ENCODE peak calls at places on chromosomes 13 and 19, in nine cellular contexts. R, Z, N, E, S, U, H, F and P are unnamed samples.

GRCh38 chr19:1987197-1988187 is 28.0 kb downstream of the BTBD2 start:
- DNase-seq in R (no peak), Z (no peak), N (peak), E (no peak), S (no peak), U (no peak), H (no peak), F (no peak), P (no peak)

GRCh38 chr13:101144808-101145419 is 271.4 kb downstream of the NALCN start:
- DNase-seq in R (no peak), Z (peak), N (peak), E (peak), S (peak), U (no peak), H (peak), F (peak), P (peak)

GRCh38 chr19:10501971-10502523 is 1.1 kb downstream of the KEAP1 start:
- DNase-seq in R (peak), Z (no peak), N (peak), E (peak), S (no peak), U (no peak), H (peak), F (no peak), P (peak)

GRCh38 chr13:108113407-108113806 is 101.9 kb downstream of the LIG4 start:
- DNase-seq in R (no peak), Z (no peak), N (no peak), E (no peak), S (no peak), U (no peak), H (no peak), F (no peak), P (no peak)

GRCh38 chr13:40664100-40665060 is 2.1 kb downstream of the FOXO1 start:
- DNase-seq in R (peak), Z (no peak), N (peak), E (peak), S (peak), U (no peak), H (peak), F (no peak), P (no peak)

GRCh38 chr19:907183-907853 is 5.7 kb downstream of the R3HDM4 start:
- DNase-seq in R (no peak), Z (no peak), N (no peak), E (no peak), S (peak), U (no peak), H (no peak), F (no peak), P (no peak)

GRCh38 chr13:98350746-98351330 is 173.8 kb upstream of the RNF113B start:
- DNase-seq in R (no peak), Z (no peak), N (no peak), E (no peak), S (no peak), U (no peak), H (no peak), F (no peak), P (no peak)

GRCh38 chr13:27599845-27600553 is 20.3 kb downstream of the LNX2 start:
- DNase-seq in R (no peak), Z (peak), N (peak), E (peak), S (no peak), U (no peak), H (peak), F (no peak), P (no peak)

GRCh38 chr13:106573855-106574254 is 5.9 kb upstream of the ARGLU1 start:
- DNase-seq in R (no peak), Z (no peak), N (no peak), E (no peak), S (no peak), U (no peak), H (no peak), F (no peak), P (no peak)

GRCh38 chr19:14375055-14375581 is 6.1 kb upstream of the ADGRE5 start:
- DNase-seq in R (no peak), Z (no peak), N (no peak), E (no peak), S (no peak), U (no peak), H (no peak), F (no peak), P (peak)

GRCh38 chr13:47472516-47472915 is 528.6 kb downstream of the SUCLA2 start:
- DNase-seq in R (no peak), Z (no peak), N (peak), E (no peak), S (no peak), U (no peak), H (no peak), F (no peak), P (no peak)

GRCh38 chr13:47480121-47480520 is 521.0 kb downstream of the SUCLA2 start:
- DNase-seq in R (no peak), Z (no peak), N (no peak), E (no peak), S (no peak), U (no peak), H (no peak), F (no peak), P (no peak)

GRCh38 chr13:47478985-47479384 is 522.1 kb downstream of the SUCLA2 start:
- DNase-seq in R (no peak), Z (no peak), N (no peak), E (no peak), S (no peak), U (no peak), H (no peak), F (no peak), P (no peak)

GRCh38 chr13:47474326-47474725 is 526.7 kb downstream of the SUCLA2 start:
- DNase-seq in R (no peak), Z (no peak), N (no peak), E (no peak), S (no peak), U (no peak), H (no peak), F (no peak), P (no peak)

DNA sequence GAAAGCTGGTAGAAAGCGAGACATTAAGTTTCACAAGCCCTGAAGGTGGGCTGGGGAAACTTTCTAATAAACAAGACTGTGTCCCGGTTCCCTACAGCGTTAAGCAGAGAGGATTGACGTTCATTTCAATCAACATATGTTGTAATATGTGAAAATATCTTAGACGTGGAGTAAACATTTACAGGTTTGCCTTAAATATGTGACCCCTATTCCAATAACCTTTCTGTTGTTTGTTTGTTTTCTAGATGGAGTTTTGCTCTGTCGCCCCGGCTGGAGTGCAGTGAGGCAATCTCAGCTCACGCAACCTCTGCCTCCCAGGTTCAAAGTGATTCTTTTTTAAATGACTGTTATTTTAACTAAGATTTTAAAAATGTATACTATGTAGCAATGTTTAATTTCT is 526.2 kb downstream of the SUCLA2 start:
- DNase-seq in R (no peak), Z (no peak), N (no peak), E (no peak), S (no peak), U (no peak), H (no peak), F (no peak), P (no peak)
- TF ChIP-seq CTCF in R (no peak), Z (no peak), N (no peak), E (no peak), S (no peak), U (no peak), H (no peak), F (no peak), P (no peak)

GRCh38 chr19:41344162-41344561 is 9.6 kb downstream of the TGFB1 start:
- DNase-seq in R (no peak), Z (no peak), N (no peak), E (no peak), S (peak), U (no peak), H (no peak), F (no peak), P (no peak)
- H3K27ac ChIP-seq in R (no peak), Z (no peak), N (no peak), E (no peak), S (no peak), U (no peak), H (no peak), F (no peak), P (no peak)

GRCh38 chr19:46812898-46813569 is 24.6 kb upstream of the SLC1A5 start:
- DNase-seq in R (no peak), Z (no peak), N (no peak), E (peak), S (peak), U (no peak), H (peak), F (no peak), P (no peak)

GRCh38 chr19:46809534-46810272 is 21.3 kb upstream of the SLC1A5 start:
- DNase-seq in R (no peak), Z (no peak), N (no peak), E (peak), S (no peak), U (no peak), H (no peak), F (no peak), P (no peak)

GRCh38 chr19:46818812-46819211 is 30.4 kb upstream of the SLC1A5 start:
- DNase-seq in R (no peak), Z (no peak), N (peak), E (no peak), S (no peak), U (no peak), H (peak), F (no peak), P (no peak)

GRCh38 chr19:46815833-46816627 is 27.6 kb upstream of the SLC1A5 start:
- DNase-seq in R (no peak), Z (peak), N (no peak), E (no peak), S (no peak), U (no peak), H (peak), F (no peak), P (no peak)

GRCh38 chr19:46813570-46814358 is 25.4 kb upstream of the SLC1A5 start:
- DNase-seq in R (peak), Z (no peak), N (no peak), E (no peak), S (peak), U (no peak), H (peak), F (no peak), P (no peak)
- TF ChIP-seq REST in R (no peak), Z (no peak), N (no peak), E (no peak), S (no peak), U (no peak), H (no peak), F (no peak), P (no peak)

GRCh38 chr19:54400913-54401312 is 14.4 kb upstream of the TTYH1 start:
- DNase-seq in R (no peak), Z (no peak), N (no peak), E (no peak), S (no peak), U (no peak), H (no peak), F (no peak), P (no peak)
- TF ChIP-seq CTCF in R (no peak), Z (no peak), N (no peak), E (no peak), S (no peak), U (no peak), H (no peak), F (no peak), P (no peak)